ENCODE peak calls at places on chromosome 5, in eight cellular contexts. W is stomach, A is HL-60, R is lower leg skin, M is IMR-90, O is colonic mucosa, T is cardiac muscle cell, Y is PC-3. S is an unnamed sample.

GRCh38 chr5:136137497-136138220 is 5.0 kb downstream of the SMAD5 start:
- DNase-seq in W (no peak), A (no peak), R (no peak), M (no peak), O (no peak), T (no peak), Y (no peak), S (no peak)

GRCh38 chr5:34598177-34598794 is 57.8 kb upstream of the RAI14 start:
- DNase-seq in W (no peak), A (no peak), R (no peak), M (peak; percentile 96), O (no peak), T (peak; percentile 90), Y (peak; percentile 93), S (peak; percentile 93)

GRCh38 chr5:149002761-149003689 is 59.8 kb downstream of the SH3TC2 start:
- DNase-seq in W (no peak), A (no peak), R (no peak), M (peak; percentile 75), O (no peak), T (no peak), Y (peak; percentile 95), S (peak; percentile 79)

GRCh38 chr5:96835727-96836126 is 28.0 kb upstream of the ERAP1 start:
- DNase-seq in W (no peak), A (no peak), R (no peak), M (no peak), O (no peak), T (no peak), Y (peak; percentile 20), S (no peak)

GRCh38 chr5:82421119-82421518 is 143.0 kb upstream of the RPS23 start:
- DNase-seq in W (no peak), A (no peak), R (no peak), M (peak; percentile 89), O (no peak), T (peak; percentile 95), Y (peak; percentile 98), S (peak; percentile 99)

GRCh38 chr5:135253601-135254165 is 145.3 kb downstream of the MACROH2A1 start:
- DNase-seq in W (no peak), A (no peak), R (no peak), M (no peak), O (no peak), T (no peak), Y (no peak), S (no peak)

GRCh38 chr5:112625586-112625985 is 112.1 kb upstream of the APC start:
- DNase-seq in W (no peak), A (no peak), R (no peak), M (no peak), O (no peak), T (no peak), Y (no peak), S (no peak)

GRCh38 chr5:57468481-57469165 is 14.0 kb downstream of the ACTBL2 start:
- DNase-seq in W (no peak), A (no peak), R (no peak), M (peak; percentile 85), O (no peak), T (peak; percentile 86), Y (no peak), S (peak; percentile 73)

GRCh38 chr5:89729623-89730390 is 679.7 kb downstream of the CETN3 start:
- DNase-seq in W (no peak), A (no peak), R (no peak), M (no peak), O (no peak), T (peak; percentile 9), Y (peak; percentile 73), S (peak; percentile 8)

GRCh38 chr5:113274836-113275414 is 159.9 kb downstream of the TSSK1B start:
- DNase-seq in W (no peak), A (no peak), R (no peak), M (no peak), O (no peak), T (no peak), Y (no peak), S (no peak)

DNA sequence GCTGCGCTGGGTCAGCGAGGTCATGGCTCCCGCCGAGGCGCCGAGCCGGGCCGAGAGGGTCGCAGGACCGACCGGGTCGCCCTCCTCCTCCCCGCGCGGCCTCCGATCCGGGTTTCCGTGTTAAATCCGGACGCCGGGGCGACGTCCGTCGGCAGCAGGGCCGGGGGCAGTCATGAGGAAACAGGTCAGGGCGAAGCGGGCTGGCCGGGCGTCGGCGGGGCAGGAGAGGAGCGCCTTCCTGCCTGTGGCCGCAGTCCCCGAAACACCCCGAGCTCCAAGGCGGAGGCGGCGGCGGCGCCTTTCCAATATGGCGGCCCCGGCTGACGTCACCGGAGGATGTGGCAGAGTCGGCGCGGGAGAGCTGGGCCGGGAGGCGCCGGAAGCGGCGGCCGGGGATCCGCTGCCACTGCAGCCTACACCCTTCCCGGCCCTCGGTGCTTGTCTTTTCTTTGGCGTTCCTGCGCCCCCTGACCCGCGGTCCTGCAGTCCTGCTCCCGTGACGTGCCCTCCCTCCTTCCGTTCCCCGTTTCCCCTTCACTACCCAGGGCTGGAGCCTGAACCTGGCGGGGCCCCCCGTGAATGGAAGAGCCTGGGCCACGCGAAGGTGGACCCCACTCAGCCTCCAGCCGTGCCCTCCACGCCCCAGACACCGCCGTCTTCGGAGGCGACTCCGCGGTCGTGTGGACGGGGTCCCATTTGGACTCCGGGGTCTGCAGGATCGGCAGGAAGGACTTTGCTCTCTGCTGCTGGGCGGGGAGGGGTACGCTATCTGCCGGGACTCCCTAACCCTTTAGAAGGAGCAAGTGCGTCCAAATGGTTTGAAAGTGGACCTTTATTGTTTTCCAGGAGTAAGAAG is at the start of gene GOLPH3:
- DNase-seq in W (peak; percentile 95), A (peak; percentile 92), R (peak; percentile 98), M (peak; percentile 83), O (peak; percentile 95), T (peak; percentile 94), Y (peak; percentile 92), S (peak; percentile 87)
- TF ChIP-seq CTCF in W (peak; percentile 20), A (no peak), R (no peak), M (no peak), O (no peak), T (peak; percentile 9), Y (no peak), S (no peak)

GRCh38 chr5:124439609-124440008 is 306.8 kb downstream of the ZNF608 start:
- DNase-seq in W (no peak), A (no peak), R (no peak), M (no peak), O (no peak), T (no peak), Y (no peak), S (no peak)

GRCh38 chr5:124440471-124440870 is 306.0 kb downstream of the ZNF608 start:
- DNase-seq in W (no peak), A (no peak), R (no peak), M (no peak), O (no peak), T (no peak), Y (no peak), S (no peak)

GRCh38 chr5:124436294-124436693 is 310.1 kb downstream of the ZNF608 start:
- DNase-seq in W (no peak), A (no peak), R (no peak), M (peak; percentile 75), O (no peak), T (no peak), Y (no peak), S (peak; percentile 16)

GRCh38 chr5:124433170-124433569 is 313.3 kb downstream of the ZNF608 start:
- DNase-seq in W (no peak), A (no peak), R (no peak), M (no peak), O (no peak), T (no peak), Y (no peak), S (no peak)

DNA sequence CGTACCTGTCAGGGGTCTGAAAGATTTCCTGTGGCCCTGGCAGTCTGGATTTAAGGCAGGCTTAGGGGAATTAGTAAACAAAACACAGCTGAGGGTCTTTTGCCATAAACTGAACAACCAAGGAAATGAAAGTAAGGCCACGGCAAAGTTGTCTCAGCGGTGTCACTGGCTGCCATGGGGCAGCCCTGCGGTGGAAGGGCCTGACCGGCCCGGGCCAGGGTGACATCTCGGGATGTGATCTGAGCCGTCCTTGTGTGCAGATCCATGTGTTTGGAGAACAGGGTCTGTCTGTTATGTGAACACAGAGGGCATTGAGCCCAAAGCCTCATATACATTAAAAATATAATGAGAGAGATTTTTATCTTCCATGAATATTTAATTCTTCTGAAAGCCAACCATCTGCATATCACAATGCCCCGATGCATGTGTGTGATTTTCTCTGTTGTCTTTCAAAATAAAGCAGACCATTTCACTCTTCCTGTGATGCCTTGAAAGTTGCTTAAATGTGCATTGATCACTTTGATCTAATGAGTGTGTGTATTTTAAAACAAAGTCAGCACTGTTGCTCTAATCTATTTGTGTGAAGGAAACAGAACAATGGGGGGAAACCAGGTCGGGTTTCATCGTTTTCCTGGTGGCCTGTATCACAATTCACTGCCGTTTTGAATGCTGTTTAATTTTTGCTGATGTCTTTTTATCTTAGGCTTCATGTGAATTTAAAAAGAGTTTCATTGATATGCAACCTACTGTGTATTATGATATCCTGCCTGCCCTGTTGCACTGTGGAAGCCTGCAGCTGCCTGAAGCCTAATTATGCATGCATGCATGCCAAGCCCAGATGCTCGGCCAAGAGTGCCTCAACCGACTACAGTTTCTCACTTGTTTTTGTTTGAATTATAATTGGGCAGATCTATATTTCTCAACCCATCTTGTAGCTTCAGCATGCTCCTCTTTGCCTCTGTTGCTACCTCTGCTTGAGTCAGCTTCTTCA is 307.8 kb downstream of the ZNF608 start:
- DNase-seq in W (no peak), A (no peak), R (no peak), M (no peak), O (no peak), T (no peak), Y (no peak), S (no peak)
- TF ChIP-seq CTCF in W (no peak), A (no peak), R (no peak), M (no peak), O (no peak), T (no peak), Y (no peak), S (no peak)

DNA sequence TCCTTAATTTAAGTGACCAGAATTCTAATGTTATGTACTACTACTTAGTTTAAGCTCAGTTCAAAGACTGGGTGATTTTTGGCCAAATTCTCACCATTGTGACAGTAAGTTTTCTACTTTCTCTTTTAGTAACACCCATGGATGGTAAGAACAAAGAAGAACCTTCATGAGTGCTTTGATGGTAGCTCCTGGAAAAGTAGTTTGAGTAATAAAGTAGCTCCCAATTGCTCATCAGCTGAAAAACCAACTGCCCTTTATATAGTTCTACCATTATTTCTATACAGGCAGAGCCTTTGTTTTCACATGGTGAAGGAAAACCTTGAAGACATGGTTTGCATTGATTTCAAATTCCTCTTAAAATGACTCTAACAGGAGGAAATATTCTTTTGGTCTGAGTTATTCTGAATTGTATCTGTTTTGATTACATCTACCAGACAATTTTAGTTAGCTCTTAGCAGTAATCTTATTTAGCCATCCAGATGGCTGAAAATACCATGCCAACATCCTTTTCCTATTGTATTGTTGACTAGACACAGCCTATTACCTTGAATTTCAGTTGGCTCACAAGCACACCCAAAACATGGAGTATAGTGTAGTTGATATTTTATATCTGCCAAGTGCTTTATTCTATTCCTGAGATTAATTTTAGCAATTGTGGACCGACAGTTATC is 23.7 kb upstream of the STARD4 start:
- DNase-seq in W (no peak), A (no peak), R (no peak), M (no peak), O (no peak), T (no peak), Y (no peak), S (no peak)
- TF ChIP-seq CTCF in W (no peak), A (no peak), R (no peak), M (no peak), O (no peak), T (no peak), Y (no peak), S (no peak)

DNA sequence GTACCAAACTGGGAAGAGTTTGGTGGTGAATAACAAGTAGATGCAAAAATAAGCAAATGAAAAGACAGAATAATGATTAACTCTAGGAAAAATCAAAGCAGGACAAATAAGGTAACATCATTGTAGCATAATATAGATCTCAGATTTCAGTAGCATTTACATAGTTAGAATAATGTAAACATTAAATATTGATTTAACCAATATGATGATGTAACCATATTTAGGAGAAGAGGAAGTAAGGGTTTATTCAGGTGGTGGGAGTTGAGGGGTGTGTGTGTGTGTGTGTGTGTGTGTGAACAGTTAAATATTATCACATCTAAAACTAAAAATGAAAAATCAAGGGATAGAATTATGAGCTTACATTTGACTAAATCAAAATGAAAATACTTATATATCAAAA is 143.4 kb downstream of the NPR3 start:
- DNase-seq in W (no peak), A (no peak), R (no peak), M (no peak), O (no peak), T (no peak), Y (peak; percentile 30), S (no peak)
- TF ChIP-seq CTCF in W (no peak), A (no peak), R (no peak), M (no peak), O (no peak), T (no peak), Y (no peak), S (no peak)